ENCODE peak calls at places on chromosomes 3 and 15, in seven cellular contexts. Q is NCI-H1105 treated with DMSO at 0.1 percent for 48 hours; K is cardiac muscle cell; M is nucleus accumbens; G is lower leg skin; Y is heart left ventricle; C is stimulated activated CD8-positive, alpha-beta memory T cell treated with anti-CD3 and anti-CD28 coated beads, Interleukin-2, amount 100 ng/mL, for 1 hour. X is an unnamed sample.

GRCh38 chr15:79595995-79596622 is 164.0 kb downstream of the MINAR1 start:
- DNase-seq in Y (no peak), Q (peak; percentile 64), G (no peak), M (no peak), K (peak; percentile 90), C (no peak), X (peak; percentile 95)

GRCh38 chr15:81642451-81642990 is 268.5 kb upstream of the TMC3 start:
- DNase-seq in Y (no peak), M (no peak), G (no peak), K (no peak), C (no peak), Q (no peak), X (no peak)

GRCh38 chr3:133038089-133038730 is at the start of gene TMEM108:
- DNase-seq in Q (peak; percentile 98), M (peak; percentile 76), G (peak; percentile 93), Y (peak; percentile 79), K (peak; percentile 93), C (no peak), X (peak; percentile 95)

GRCh38 chr3:36815375-36815774 is 51.0 kb upstream of the DCLK3 start:
- DNase-seq in G (no peak), K (no peak), Q (no peak), C (no peak), Y (no peak), M (no peak), X (no peak)

GRCh38 chr3:58063424-58063823 is 55.2 kb downstream of the FLNB start:
- DNase-seq in G (no peak), K (no peak), Q (no peak), Y (peak; percentile 61), C (no peak), M (no peak), X (no peak)

GRCh38 chr15:69815793-69816192 is 281.9 kb downstream of the TLE3 start:
- DNase-seq in K (no peak), G (no peak), Q (no peak), Y (no peak), M (no peak), C (no peak), X (no peak)

GRCh38 chr3:27607370-27607769 is 114.8 kb downstream of the EOMES start:
- DNase-seq in K (no peak), C (no peak), Q (no peak), G (no peak), Y (no peak), M (no peak), X (no peak)

GRCh38 chr3:71258116-71258515 is 325.4 kb downstream of the FOXP1 start:
- DNase-seq in M (peak; percentile 5), C (no peak), G (no peak), Q (no peak), K (peak; percentile 34), Y (no peak), X (no peak)

GRCh38 chr15:70526221-70526973 is 237.0 kb downstream of the UACA start:
- DNase-seq in Y (no peak), G (peak; percentile 87), M (no peak), C (no peak), K (no peak), Q (peak; percentile 99), X (peak; percentile 56)

GRCh38 chr3:161913786-161914389 is 417.3 kb downstream of the OTOL1 start:
- DNase-seq in Q (no peak), G (no peak), M (no peak), Y (no peak), K (no peak), C (no peak), X (no peak)

GRCh38 chr15:65650312-65651041 is 28.7 kb downstream of the SLC24A1 start:
- DNase-seq in Y (no peak), C (no peak), K (no peak), M (no peak), Q (no peak), G (no peak), X (no peak)

GRCh38 chr3:72791132-72791531 is 57.1 kb downstream of the SHQ1 start:
- DNase-seq in Q (no peak), Y (no peak), M (no peak), C (no peak), G (no peak), K (no peak), X (no peak)

GRCh38 chr15:46768287-46768686 is 949.0 kb upstream of the SEMA6D start:
- DNase-seq in G (no peak), M (no peak), K (no peak), Q (no peak), C (no peak), Y (no peak), X (no peak)

GRCh38 chr3:132554437-132554836 is 42.6 kb upstream of the ACKR4 start:
- DNase-seq in M (no peak), K (no peak), C (no peak), Y (no peak), G (no peak), Q (peak; percentile 55), X (no peak)

GRCh38 chr3:49238274-49239127 is 38.5 kb downstream of the C3orf62 start:
- DNase-seq in K (peak; percentile 20), G (peak; percentile 88), Q (no peak), M (no peak), Y (peak; percentile 39), C (no peak), X (no peak)

GRCh38 chr3:98525494-98525893 is 2.8 kb upstream of the CLDND1 start:
- DNase-seq in G (no peak), Y (no peak), Q (no peak), C (no peak), K (no peak), M (no peak), X (no peak)